ENCODE peak calls at places on chromosomes 12 and 14, in eight cellular contexts. M, F, Z, Q, T, R, S and A are unnamed samples.

GRCh38 chr12:69919565-69919964 is 94.5 kb downstream of the MYRFL start:
- DNase-seq in T (no peak), F (no peak), M (no peak), R (no peak), Q (no peak), S (no peak), Z (no peak), A (no peak)

GRCh38 chr12:58877243-58877743 is 43.0 kb downstream of the LRIG3 start:
- DNase-seq in T (no peak), R (no peak), F (no peak), Q (no peak), S (no peak), Z (no peak), M (peak; percentile 100), A (peak; percentile 84)

GRCh38 chr14:20197459-20197858 is 6.8 kb downstream of the OR11G2 start:
- DNase-seq in F (no peak), M (no peak), S (peak; percentile 34), R (no peak), Z (no peak), T (no peak), Q (no peak), A (no peak)

GRCh38 chr12:30613119-30613830 is 82.4 kb downstream of the IPO8 start:
- DNase-seq in Z (no peak), Q (no peak), R (no peak), T (no peak), M (peak; percentile 70), S (no peak), F (no peak), A (no peak)

GRCh38 chr14:74478996-74479635 is 14.0 kb downstream of the NPC2 start:
- DNase-seq in T (no peak), M (no peak), Z (no peak), S (no peak), R (no peak), Q (no peak), F (no peak), A (no peak)

GRCh38 chr12:20367731-20368652 is at the start of gene PDE3A:
- DNase-seq in Q (peak; percentile 83), S (peak; percentile 71), T (peak; percentile 79), F (peak; percentile 91), Z (peak; percentile 70), M (peak; percentile 86), R (peak; percentile 76), A (no peak)

GRCh38 chr12:114405199-114405448 is 820 bp downstream of the TBX5 start:
- DNase-seq in Q (no peak), R (no peak), S (no peak), T (no peak), M (no peak), F (no peak), Z (no peak), A (no peak)

GRCh38 chr12:77226398-77226797 is 161.0 kb upstream of the E2F7 start:
- DNase-seq in T (no peak), R (no peak), Z (no peak), F (no peak), M (no peak), Q (no peak), S (no peak), A (no peak)

GRCh38 chr12:50072198-50072907 is 12.8 kb upstream of the SMARCD1 start:
- DNase-seq in Z (no peak), F (peak; percentile 50), Q (no peak), T (no peak), M (no peak), R (no peak), S (no peak), A (no peak)

GRCh38 chr14:35247777-35248475 is 44.3 kb upstream of the PSMA6 start:
- DNase-seq in R (no peak), M (peak; percentile 42), S (no peak), Z (no peak), Q (no peak), T (no peak), F (no peak), A (no peak)

GRCh38 chr14:63193236-63193635 is 11.0 kb upstream of the RHOJ start:
- DNase-seq in R (no peak), T (no peak), Z (no peak), M (no peak), Q (no peak), S (no peak), F (no peak), A (no peak)

GRCh38 chr12:40312982-40313576 is 88.3 kb downstream of the LRRK2 start:
- DNase-seq in S (no peak), T (no peak), R (no peak), F (no peak), Q (no peak), M (peak; percentile 8), Z (peak; percentile 14), A (no peak)

GRCh38 chr14:81618695-81619094 is 85.0 kb upstream of the SEL1L start:
- DNase-seq in S (no peak), Z (no peak), R (no peak), M (no peak), Q (no peak), F (no peak), T (no peak), A (no peak)